ENCODE peak calls at places on chromosome 13, in four cellular contexts. F is hippocampal formation; R is stimulated activated CD4-positive, alpha-beta T cell treated with anti-CD3 and anti-CD28 coated beads, TNF-alpha, amount 100 ng/mL, for 24 hours; L is testis. G is an unnamed sample.

GRCh38 chr13:55497486-55497885 is 1643.2 kb upstream of the PRR20A start:
- DNase-seq in F (no peak), R (no peak), L (no peak), G (no peak)

GRCh38 chr13:33284016-33284415 is 1.5 kb downstream of the STARD13 start:
- DNase-seq in F (peak), R (no peak), L (no peak), G (no peak)

GRCh38 chr13:50421457-50422130 is 406.4 kb downstream of the KCNRG start:
- DNase-seq in F (no peak), R (no peak), L (no peak), G (no peak)

GRCh38 chr13:102877285-102877684 is 31.5 kb downstream of the ERCC5 start:
- DNase-seq in F (no peak), R (no peak), L (no peak), G (no peak)

GRCh38 chr13:90890435-90890834 is 457.1 kb upstream of the MIR17HG start:
- DNase-seq in F (no peak), R (no peak), L (no peak), G (no peak)

GRCh38 chr13:99922631-99923404 is 48.7 kb downstream of the ZIC5 start:
- DNase-seq in F (no peak), R (no peak), L (no peak), G (no peak)

GRCh38 chr13:110496281-110496680 is 65.2 kb downstream of the RAB20 start:
- DNase-seq in F (no peak), R (no peak), L (no peak), G (no peak)

GRCh38 chr13:102907886-102908515 is 62.2 kb downstream of the ERCC5 start:
- DNase-seq in F (no peak), R (no peak), L (no peak), G (no peak)

GRCh38 chr13:23618341-23618740 is 48.1 kb downstream of the TNFRSF19 start:
- DNase-seq in F (no peak), R (no peak), L (no peak), G (no peak)

GRCh38 chr13:30148171-30148754 is 159.1 kb downstream of the KATNAL1 start:
- DNase-seq in F (no peak), R (no peak), L (no peak), G (no peak)

GRCh38 chr13:111554539-111555267 is 234.3 kb downstream of the TEX29 start:
- DNase-seq in F (no peak), R (no peak), L (no peak), G (no peak)

G was measured in cortex of kidney.